ENCODE peak calls at places on chromosomes 11 and 22, in six cellular contexts. U, I, L, T, Z and M are unnamed samples.

GRCh38 chr22:23521442-23522113 is 58.5 kb downstream of the IGLL1 start:
- DNase-seq in L (peak), U (peak), T (peak), Z (peak), I (peak), M (peak)

GRCh38 chr11:116148056-116148455 is 624.7 kb downstream of the BUD13 start:
- DNase-seq in T (no peak), I (no peak), U (no peak), L (no peak), Z (no peak), M (no peak)

GRCh38 chr11:14418801-14419417 is 59.9 kb upstream of the RRAS2 start:
- DNase-seq in U (peak), L (no peak), I (peak), T (no peak), Z (no peak), M (peak)

GRCh38 chr22:44130076-44130711 is 50.5 kb upstream of the PARVG start:
- DNase-seq in L (no peak), I (no peak), U (no peak), T (no peak), Z (no peak), M (no peak)

GRCh38 chr11:79083346-79083745 is 357.5 kb downstream of the TENM4 start:
- DNase-seq in T (no peak), Z (no peak), L (no peak), I (no peak), U (no peak), M (peak)

GRCh38 chr11:27191061-27191460 is 150.4 kb downstream of the BBOX1 start:
- DNase-seq in T (no peak), I (no peak), Z (no peak), U (no peak), L (no peak), M (no peak)

GRCh38 chr11:71189768-71190315 is 62.5 kb downstream of the SHANK2 start:
- DNase-seq in I (no peak), L (no peak), T (no peak), U (no peak), Z (no peak), M (no peak)

GRCh38 chr22:39628563-39629080 is 58.1 kb downstream of the CACNA1I start:
- DNase-seq in T (no peak), Z (no peak), L (no peak), U (no peak), I (no peak), M (no peak)

GRCh38 chr11:469684-470667 is 19.9 kb downstream of the PTDSS2 start:
- DNase-seq in Z (no peak), U (peak), L (no peak), T (no peak), I (no peak), M (peak)

GRCh38 chr11:75673977-75674582 is 5.2 kb upstream of the MAP6 start:
- DNase-seq in U (peak), Z (no peak), L (no peak), I (no peak), T (no peak), M (peak)

GRCh38 chr11:87128372-87128771 is 90.6 kb downstream of the TMEM135 start:
- DNase-seq in U (no peak), T (no peak), Z (no peak), L (no peak), I (no peak), M (no peak)

GRCh38 chr11:124748481-124749338 is 3.3 kb downstream of the VSIG2 start:
- DNase-seq in T (no peak), I (no peak), L (no peak), Z (no peak), U (no peak), M (no peak)

GRCh38 chr22:39808087-39808486 is 85.5 kb downstream of the ENTHD1 start:
- DNase-seq in Z (no peak), L (no peak), T (peak), I (peak), U (peak), M (peak)

GRCh38 chr11:66568124-66568916 is at the start of gene CTSF:
- DNase-seq in I (peak), T (no peak), U (peak), L (no peak), Z (peak), M (peak)

GRCh38 chr22:41688365-41689211 is at the start of gene SNU13:
- DNase-seq in U (peak), I (peak), T (peak), Z (peak), L (peak), M (peak)

GRCh38 chr11:71185411-71185810 is 67.0 kb downstream of the SHANK2 start:
- DNase-seq in U (no peak), I (no peak), L (no peak), T (no peak), Z (no peak), M (no peak)

GRCh38 chr11:59426361-59427067 is at the start of gene OR5A2:
- DNase-seq in U (no peak), L (no peak), T (no peak), Z (no peak), I (no peak), M (no peak)

GRCh38 chr11:17098038-17098437 is 20.6 kb upstream of the RPS13 start:
- DNase-seq in L (no peak), U (no peak), T (no peak), Z (no peak), I (no peak), M (no peak)

GRCh38 chr11:104442320-104442719 is 278.4 kb upstream of the PDGFD start:
- DNase-seq in T (no peak), L (no peak), I (no peak), Z (no peak), U (peak), M (peak)

GRCh38 chr11:47532597-47533213 is 20.2 kb downstream of the CELF1 start:
- DNase-seq in U (no peak), T (no peak), Z (no peak), I (no peak), L (no peak), M (peak)

GRCh38 chr11:72834905-72835304 is 20.7 kb downstream of the ATG16L2 start:
- DNase-seq in T (no peak), Z (no peak), I (no peak), L (no peak), U (no peak), M (no peak)

GRCh38 chr11:7208391-7208790 is 43.3 kb upstream of the SYT9 start:
- DNase-seq in I (no peak), T (no peak), U (no peak), L (no peak), Z (no peak), M (no peak)

GRCh38 chr11:86374586-86374985 is at the start of gene CCDC81:
- DNase-seq in I (no peak), L (no peak), U (peak), T (peak), Z (no peak), M (peak)

GRCh38 chr22:40628354-40629042 is 8.0 kb downstream of the MRTFA start:
- DNase-seq in Z (no peak), U (peak), I (no peak), T (no peak), L (no peak), M (peak)

GRCh38 chr11:109184376-109184775 is 237.6 kb upstream of the C11orf87 start:
- DNase-seq in I (no peak), U (no peak), L (no peak), T (no peak), Z (no peak), M (no peak)

GRCh38 chr11:86182976-86183584 is 61.5 kb upstream of the EED start:
- DNase-seq in Z (peak), I (no peak), T (no peak), U (no peak), L (no peak), M (no peak)

GRCh38 chr11:45803981-45804805 is 756 bp upstream of the SLC35C1 start:
- DNase-seq in Z (peak), L (peak), T (peak), U (peak), I (peak), M (peak)

GRCh38 chr11:107824668-107825369 is 33.8 kb downstream of the SLC35F2 start:
- DNase-seq in I (no peak), Z (no peak), T (no peak), U (peak), L (no peak), M (no peak)

GRCh38 chr22:30573594-30574094 is 821 bp downstream of the GAL3ST1 start:
- DNase-seq in U (no peak), T (no peak), L (no peak), I (no peak), Z (no peak), M (no peak)

GRCh38 chr11:58195939-58196338 is 7.1 kb downstream of the OR9Q2 start:
- DNase-seq in T (no peak), U (no peak), L (no peak), Z (no peak), I (no peak), M (no peak)

GRCh38 chr11:1200611-1201191 is 22.2 kb upstream of the MUC5B start:
- DNase-seq in L (no peak), I (no peak), T (no peak), Z (no peak), U (no peak), M (no peak)

GRCh38 chr11:44634401-44635281 is 69.2 kb downstream of the CD82 start:
- DNase-seq in I (peak), Z (no peak), L (peak), U (peak), T (peak), M (peak)

GRCh38 chr11:9060700-9061111 is 30.7 kb downstream of the SCUBE2 start:
- DNase-seq in U (no peak), I (peak), L (no peak), T (no peak), Z (no peak), M (no peak)

GRCh38 chr22:46349681-46350080 is 14.2 kb downstream of the TRMU start:
- DNase-seq in U (no peak), I (no peak), L (no peak), T (no peak), Z (no peak), M (no peak)

GRCh38 chr11:73047773-73048371 is 94.2 kb downstream of the FCHSD2 start:
- DNase-seq in U (no peak), Z (no peak), T (no peak), L (no peak), I (no peak), M (no peak)

GRCh38 chr11:134516529-134516928 is 104.5 kb upstream of the B3GAT1 start:
- DNase-seq in Z (no peak), U (no peak), L (no peak), T (no peak), I (no peak), M (no peak)

GRCh38 chr22:46575915-46576555 is 38.6 kb upstream of the CELSR1 start:
- DNase-seq in L (no peak), I (no peak), Z (no peak), U (no peak), T (no peak), M (no peak)